ENCODE peak calls at places on chromosomes 13 and 19, in six cellular contexts. One of them, this sample, is unnamed.

GRCh38 chr19:2059422-2060201 is 8.6 kb upstream of the MKNK2 start:
- DNase-seq in NCI-H82: no peak
- DNase-seq in left cardiac atrium: peak; percentile 71
- DNase-seq in kidney tubule cell: peak; percentile 91
- DNase-seq in heart right ventricle: no peak
- DNase-seq in stimulated activated CD4-positive, alpha-beta T cell treated with anti-CD3 and anti-CD28 coated beads, Interleukin-12 subunit alpha, Interleukin-12 subunit beta, amount 100 ng/mL, for 48 hours: no peak
- DNase-seq in this sample: peak; percentile 93

GRCh38 chr19:57974434-57974833 is at the start of gene C19orf18:
- DNase-seq in NCI-H82: no peak
- DNase-seq in left cardiac atrium: no peak
- DNase-seq in kidney tubule cell: no peak
- DNase-seq in heart right ventricle: no peak
- DNase-seq in stimulated activated CD4-positive, alpha-beta T cell treated with anti-CD3 and anti-CD28 coated beads, Interleukin-12 subunit alpha, Interleukin-12 subunit beta, amount 100 ng/mL, for 48 hours: no peak
- DNase-seq in this sample: no peak

GRCh38 chr19:55383789-55384575 is at the start of gene TMEM238:
- DNase-seq in NCI-H82: peak; percentile 69
- DNase-seq in left cardiac atrium: peak; percentile 59
- DNase-seq in kidney tubule cell: peak; percentile 77
- DNase-seq in heart right ventricle: peak; percentile 39
- DNase-seq in stimulated activated CD4-positive, alpha-beta T cell treated with anti-CD3 and anti-CD28 coated beads, Interleukin-12 subunit alpha, Interleukin-12 subunit beta, amount 100 ng/mL, for 48 hours: no peak
- DNase-seq in this sample: peak; percentile 82

GRCh38 chr19:54158812-54159351 is 639 bp downstream of the LENG1 start:
- DNase-seq in NCI-H82: peak; percentile 58
- DNase-seq in left cardiac atrium: no peak
- DNase-seq in kidney tubule cell: peak; percentile 35
- DNase-seq in heart right ventricle: no peak
- DNase-seq in stimulated activated CD4-positive, alpha-beta T cell treated with anti-CD3 and anti-CD28 coated beads, Interleukin-12 subunit alpha, Interleukin-12 subunit beta, amount 100 ng/mL, for 48 hours: no peak
- DNase-seq in this sample: peak; percentile 28

GRCh38 chr13:93248627-93249047 is 22.0 kb downstream of the GPC6 start:
- DNase-seq in NCI-H82: peak; percentile 40
- DNase-seq in left cardiac atrium: no peak
- DNase-seq in kidney tubule cell: peak; percentile 92
- DNase-seq in heart right ventricle: no peak
- DNase-seq in stimulated activated CD4-positive, alpha-beta T cell treated with anti-CD3 and anti-CD28 coated beads, Interleukin-12 subunit alpha, Interleukin-12 subunit beta, amount 100 ng/mL, for 48 hours: no peak
- DNase-seq in this sample: peak; percentile 48

GRCh38 chr19:49432141-49433073 is 7.2 kb downstream of the GFY start:
- DNase-seq in NCI-H82: no peak
- DNase-seq in left cardiac atrium: no peak
- DNase-seq in kidney tubule cell: peak; percentile 26
- DNase-seq in heart right ventricle: no peak
- DNase-seq in stimulated activated CD4-positive, alpha-beta T cell treated with anti-CD3 and anti-CD28 coated beads, Interleukin-12 subunit alpha, Interleukin-12 subunit beta, amount 100 ng/mL, for 48 hours: no peak
- DNase-seq in this sample: no peak

GRCh38 chr19:33780746-33781145 is 15.9 kb upstream of the KCTD15 start:
- DNase-seq in NCI-H82: peak; percentile 60
- DNase-seq in left cardiac atrium: peak; percentile 61
- DNase-seq in kidney tubule cell: no peak
- DNase-seq in heart right ventricle: no peak
- DNase-seq in stimulated activated CD4-positive, alpha-beta T cell treated with anti-CD3 and anti-CD28 coated beads, Interleukin-12 subunit alpha, Interleukin-12 subunit beta, amount 100 ng/mL, for 48 hours: no peak
- DNase-seq in this sample: no peak

GRCh38 chr19:19537321-19538048 is 580 bp upstream of the CILP2 start:
- DNase-seq in NCI-H82: peak; percentile 42
- DNase-seq in left cardiac atrium: no peak
- DNase-seq in kidney tubule cell: peak; percentile 25
- DNase-seq in heart right ventricle: no peak
- DNase-seq in stimulated activated CD4-positive, alpha-beta T cell treated with anti-CD3 and anti-CD28 coated beads, Interleukin-12 subunit alpha, Interleukin-12 subunit beta, amount 100 ng/mL, for 48 hours: no peak
- DNase-seq in this sample: no peak

GRCh38 chr19:35177377-35178274 is 23.1 kb downstream of the FXYD5 start:
- DNase-seq in NCI-H82: no peak
- DNase-seq in left cardiac atrium: no peak
- DNase-seq in kidney tubule cell: no peak
- DNase-seq in heart right ventricle: no peak
- DNase-seq in stimulated activated CD4-positive, alpha-beta T cell treated with anti-CD3 and anti-CD28 coated beads, Interleukin-12 subunit alpha, Interleukin-12 subunit beta, amount 100 ng/mL, for 48 hours: no peak
- DNase-seq in this sample: no peak

GRCh38 chr19:3129112-3129511 is 6.7 kb upstream of the GNA15 start:
- DNase-seq in NCI-H82: peak; percentile 13
- DNase-seq in left cardiac atrium: no peak
- DNase-seq in kidney tubule cell: peak; percentile 43
- DNase-seq in heart right ventricle: no peak
- DNase-seq in stimulated activated CD4-positive, alpha-beta T cell treated with anti-CD3 and anti-CD28 coated beads, Interleukin-12 subunit alpha, Interleukin-12 subunit beta, amount 100 ng/mL, for 48 hours: no peak
- DNase-seq in this sample: no peak